ENCODE peak calls at places on chromosomes 12 and 14, in five cellular contexts. One of them, this sample, is unnamed.

GRCh38 chr12:14905269-14906004 is 19.8 kb upstream of the MGP start:
- DNase-seq in GM12878: no peak
- DNase-seq in K562: no peak
- DNase-seq in H1: no peak
- DNase-seq in HCT116: no peak
- DNase-seq in this sample: no peak

GRCh38 chr14:74358176-74358829 is 10.0 kb downstream of the VRTN start:
- DNase-seq in GM12878: no peak
- DNase-seq in K562: no peak
- DNase-seq in H1: no peak
- DNase-seq in HCT116: no peak
- DNase-seq in this sample: no peak

GRCh38 chr12:53452159-53453077 is 516 bp downstream of the PCBP2 start:
- DNase-seq in GM12878: no peak
- DNase-seq in K562: peak
- DNase-seq in H1: peak
- DNase-seq in HCT116: peak
- DNase-seq in this sample: peak

GRCh38 chr14:57870686-57871457 is 5.0 kb upstream of the SLC35F4 start:
- DNase-seq in GM12878: no peak
- DNase-seq in K562: no peak
- DNase-seq in H1: no peak
- DNase-seq in HCT116: no peak
- DNase-seq in this sample: no peak

GRCh38 chr12:54277823-54278276 is 2.1 kb downstream of the CBX5 start:
- DNase-seq in GM12878: no peak
- DNase-seq in K562: no peak
- DNase-seq in H1: no peak
- DNase-seq in HCT116: no peak
- DNase-seq in this sample: no peak

GRCh38 chr12:9065607-9065856 is 50.2 kb downstream of the A2M start:
- DNase-seq in GM12878: no peak
- DNase-seq in K562: no peak
- DNase-seq in H1: no peak
- DNase-seq in HCT116: no peak
- DNase-seq in this sample: no peak

GRCh38 chr14:77266336-77266735 is 4.7 kb downstream of the NGB start:
- DNase-seq in GM12878: no peak
- DNase-seq in K562: no peak
- DNase-seq in H1: no peak
- DNase-seq in HCT116: no peak
- DNase-seq in this sample: no peak

GRCh38 chr12:15627995-15628945 is 160.9 kb downstream of the EPS8 start:
- DNase-seq in GM12878: no peak
- DNase-seq in K562: no peak
- DNase-seq in H1: no peak
- DNase-seq in HCT116: no peak
- DNase-seq in this sample: no peak

GRCh38 chr14:71439247-71439646 is 493.0 kb upstream of the RGS6 start:
- DNase-seq in GM12878: no peak
- DNase-seq in K562: no peak
- DNase-seq in H1: no peak
- DNase-seq in HCT116: no peak
- DNase-seq in this sample: no peak

GRCh38 chr12:9649532-9649940 is 20.0 kb upstream of the CLEC2D start:
- DNase-seq in GM12878: peak
- DNase-seq in K562: no peak
- DNase-seq in H1: no peak
- DNase-seq in HCT116: no peak
- DNase-seq in this sample: no peak

GRCh38 chr14:74571901-74572828 is 39.9 kb downstream of the LTBP2 start:
- DNase-seq in GM12878: no peak
- DNase-seq in K562: no peak
- DNase-seq in H1: no peak
- DNase-seq in HCT116: peak
- DNase-seq in this sample: no peak

GRCh38 chr12:129075451-129076208 is 222.4 kb downstream of the GLT1D1 start:
- DNase-seq in GM12878: no peak
- DNase-seq in K562: no peak
- DNase-seq in H1: no peak
- DNase-seq in HCT116: no peak
- DNase-seq in this sample: no peak

GRCh38 chr14:52044791-52045522 is 23.9 kb downstream of the NID2 start:
- DNase-seq in GM12878: no peak
- DNase-seq in K562: no peak
- DNase-seq in H1: no peak
- DNase-seq in HCT116: no peak
- DNase-seq in this sample: no peak

GRCh38 chr12:67327466-67327865 is 58.3 kb downstream of the CAND1 start:
- DNase-seq in GM12878: no peak
- DNase-seq in K562: no peak
- DNase-seq in H1: no peak
- DNase-seq in HCT116: no peak
- DNase-seq in this sample: no peak

GRCh38 chr14:101068958-101069549 is 165.5 kb upstream of the RTL1 start:
- DNase-seq in GM12878: no peak
- DNase-seq in K562: no peak
- DNase-seq in H1: no peak
- DNase-seq in HCT116: no peak
- DNase-seq in this sample: no peak

GRCh38 chr14:26598672-26599131 is 869 bp upstream of the NOVA1 start:
- DNase-seq in GM12878: no peak
- DNase-seq in K562: no peak
- DNase-seq in H1: no peak
- DNase-seq in HCT116: no peak
- DNase-seq in this sample: no peak

GRCh38 chr14:55302770-55303472 is 31.7 kb downstream of the FBXO34 start:
- DNase-seq in GM12878: no peak
- DNase-seq in K562: no peak
- DNase-seq in H1: no peak
- DNase-seq in HCT116: no peak
- DNase-seq in this sample: no peak

GRCh38 chr12:132194056-132194455 is 49.8 kb downstream of the NOC4L start:
- DNase-seq in GM12878: no peak
- DNase-seq in K562: peak
- DNase-seq in H1: no peak
- DNase-seq in HCT116: peak
- DNase-seq in this sample: peak

GRCh38 chr12:46983959-46984833 is 95.2 kb upstream of the PCED1B start:
- DNase-seq in GM12878: peak
- DNase-seq in K562: peak
- DNase-seq in H1: no peak
- DNase-seq in HCT116: peak
- DNase-seq in this sample: peak

GRCh38 chr14:104895207-104895785 is 29.4 kb upstream of the PLD4 start:
- DNase-seq in GM12878: no peak
- DNase-seq in K562: no peak
- DNase-seq in H1: no peak
- DNase-seq in HCT116: no peak
- DNase-seq in this sample: no peak

GRCh38 chr12:3088251-3088650 is 11.1 kb downstream of the TSPAN9 start:
- DNase-seq in GM12878: no peak
- DNase-seq in K562: no peak
- DNase-seq in H1: no peak
- DNase-seq in HCT116: no peak
- DNase-seq in this sample: no peak

GRCh38 chr14:69876848-69877306 is 2.3 kb upstream of the SMOC1 start:
- DNase-seq in GM12878: no peak
- DNase-seq in K562: no peak
- DNase-seq in H1: no peak
- DNase-seq in HCT116: no peak
- DNase-seq in this sample: no peak

GRCh38 chr14:59347511-59347900 is 117.7 kb downstream of the GPR135 start:
- DNase-seq in GM12878: no peak
- DNase-seq in K562: no peak
- DNase-seq in H1: no peak
- DNase-seq in HCT116: no peak
- DNase-seq in this sample: no peak

GRCh38 chr14:32330356-32331226 is 1.5 kb downstream of the AKAP6 start:
- DNase-seq in GM12878: no peak
- DNase-seq in K562: no peak
- DNase-seq in H1: no peak
- DNase-seq in HCT116: no peak
- DNase-seq in this sample: no peak

GRCh38 chr12:66251049-66251448 is 51.2 kb upstream of the HELB start:
- DNase-seq in GM12878: no peak
- DNase-seq in K562: no peak
- DNase-seq in H1: no peak
- DNase-seq in HCT116: no peak
- DNase-seq in this sample: no peak

GRCh38 chr12:100716949-100717732 is 77.4 kb upstream of the ANO4 start:
- DNase-seq in GM12878: no peak
- DNase-seq in K562: no peak
- DNase-seq in H1: no peak
- DNase-seq in HCT116: no peak
- DNase-seq in this sample: no peak

GRCh38 chr12:45959728-45960127 is 30.6 kb downstream of the SCAF11 start:
- DNase-seq in GM12878: no peak
- DNase-seq in K562: no peak
- DNase-seq in H1: no peak
- DNase-seq in HCT116: no peak
- DNase-seq in this sample: no peak

GRCh38 chr12:104672501-104673265 is 215.9 kb downstream of the CHST11 start:
- DNase-seq in GM12878: no peak
- DNase-seq in K562: no peak
- DNase-seq in H1: no peak
- DNase-seq in HCT116: no peak
- DNase-seq in this sample: no peak

GRCh38 chr12:57093412-57094193 is 4.7 kb downstream of the NAB2 start:
- DNase-seq in GM12878: no peak
- DNase-seq in K562: peak
- DNase-seq in H1: no peak
- DNase-seq in HCT116: no peak
- DNase-seq in this sample: no peak

GRCh38 chr14:58635041-58635440 is 2.7 kb upstream of the DACT1 start:
- DNase-seq in GM12878: no peak
- DNase-seq in K562: no peak
- DNase-seq in H1: no peak
- DNase-seq in HCT116: no peak
- DNase-seq in this sample: no peak

GRCh38 chr12:12265571-12266388 is 1.1 kb downstream of the LRP6 start:
- DNase-seq in GM12878: no peak
- DNase-seq in K562: peak
- DNase-seq in H1: no peak
- DNase-seq in HCT116: no peak
- DNase-seq in this sample: peak

GRCh38 chr12:15756822-15757221 is 32.4 kb downstream of the EPS8 start:
- DNase-seq in GM12878: no peak
- DNase-seq in K562: no peak
- DNase-seq in H1: no peak
- DNase-seq in HCT116: no peak
- DNase-seq in this sample: no peak

DNA sequence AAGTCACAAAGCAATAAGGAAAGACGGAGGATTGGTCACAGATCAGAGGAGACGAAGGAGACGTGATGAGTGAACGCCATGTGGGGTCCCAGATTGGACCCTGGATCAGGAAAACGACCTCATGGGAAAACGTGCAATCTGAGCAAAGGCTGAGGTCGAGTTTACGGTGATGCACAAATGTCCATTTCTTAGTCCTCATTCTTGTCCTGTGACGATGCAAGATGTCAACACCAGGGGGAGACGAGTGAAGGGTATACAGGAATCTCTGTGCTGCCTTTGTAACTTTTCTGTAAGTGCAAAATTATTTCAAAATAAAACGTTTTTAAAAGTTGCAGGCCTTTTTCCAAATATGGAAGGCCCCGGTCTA is 329.8 kb downstream of the MED13L start:
- DNase-seq in GM12878: no peak
- DNase-seq in K562: no peak
- DNase-seq in H1: no peak
- DNase-seq in HCT116: no peak
- DNase-seq in this sample: no peak
- TF ChIP-seq ZNF274 in GM12878: no peak
- TF ChIP-seq ZNF274 in K562: no peak
- TF ChIP-seq ZNF274 in H1: no peak
- TF ChIP-seq ZNF274 in HCT116: no peak
- TF ChIP-seq ZNF274 in this sample: no peak

GRCh38 chr12:41402804-41403203 is 214.7 kb downstream of the PDZRN4 start:
- DNase-seq in GM12878: no peak
- DNase-seq in K562: no peak
- DNase-seq in H1: no peak
- DNase-seq in HCT116: no peak
- DNase-seq in this sample: no peak

GRCh38 chr12:41409628-41410027 is 221.5 kb downstream of the PDZRN4 start:
- DNase-seq in GM12878: no peak
- DNase-seq in K562: no peak
- DNase-seq in H1: no peak
- DNase-seq in HCT116: no peak
- DNase-seq in this sample: no peak

DNA sequence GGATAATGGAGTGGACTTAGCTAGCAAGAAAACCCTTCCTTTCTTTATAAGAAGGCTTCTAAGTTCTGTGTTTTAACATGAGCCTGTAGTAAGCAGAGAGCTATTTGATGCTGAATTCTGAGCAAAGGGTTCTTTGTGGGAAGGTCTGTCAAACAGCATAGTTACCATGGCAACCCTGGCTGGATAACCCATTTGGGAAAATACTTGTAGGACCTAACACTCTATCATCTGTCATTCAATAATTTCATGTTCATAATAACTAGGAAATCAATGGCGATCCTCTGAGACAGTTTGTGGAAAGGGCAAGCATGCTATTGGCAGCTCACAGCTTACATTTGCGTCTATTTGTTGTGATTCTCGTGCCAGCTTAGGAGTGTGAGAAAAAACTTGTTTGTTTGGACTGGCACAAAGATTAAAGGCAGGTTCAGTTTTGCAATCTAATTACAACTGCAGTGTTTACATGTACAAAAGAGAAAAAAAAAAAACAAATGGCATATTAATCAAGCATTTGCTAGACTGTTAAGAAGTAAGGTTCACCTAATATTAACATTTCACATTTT is 219.2 kb downstream of the PDZRN4 start:
- DNase-seq in GM12878: no peak
- DNase-seq in K562: no peak
- DNase-seq in H1: no peak
- DNase-seq in HCT116: no peak
- DNase-seq in this sample: no peak
- TF ChIP-seq ZNF274 in GM12878: no peak
- TF ChIP-seq ZNF274 in K562: no peak
- TF ChIP-seq ZNF274 in H1: no peak
- TF ChIP-seq ZNF274 in HCT116: no peak
- TF ChIP-seq ZNF274 in this sample: no peak

DNA sequence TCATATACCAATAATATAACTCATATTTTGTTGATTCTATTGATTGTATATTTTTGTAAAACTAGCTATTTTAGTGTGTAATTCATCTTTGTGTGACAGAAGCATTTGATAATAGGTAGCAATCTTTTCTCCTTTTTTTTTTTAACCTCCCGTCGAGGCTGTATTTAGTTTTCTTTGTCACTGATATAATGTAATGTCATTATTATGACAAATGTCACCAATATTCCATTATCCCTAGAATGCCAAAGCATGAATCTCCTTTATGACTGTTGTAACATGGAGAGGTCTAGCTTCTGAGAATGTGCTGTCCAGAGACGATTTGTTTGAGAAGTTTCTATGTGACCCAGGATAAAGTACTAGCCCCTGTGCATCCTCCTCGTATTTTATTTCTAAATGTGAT is 639.0 kb upstream of the ATXN7L3B start:
- DNase-seq in GM12878: no peak
- DNase-seq in K562: no peak
- DNase-seq in H1: no peak
- DNase-seq in HCT116: no peak
- DNase-seq in this sample: no peak
- TF ChIP-seq ZNF274 in GM12878: no peak
- TF ChIP-seq ZNF274 in K562: no peak
- TF ChIP-seq ZNF274 in H1: no peak
- TF ChIP-seq ZNF274 in HCT116: no peak
- TF ChIP-seq ZNF274 in this sample: no peak

GRCh38 chr14:90487031-90487430 is 90.2 kb downstream of the CALM1 start:
- DNase-seq in GM12878: no peak
- DNase-seq in K562: no peak
- DNase-seq in H1: no peak
- DNase-seq in HCT116: no peak
- DNase-seq in this sample: no peak
- TF ChIP-seq ZNF274 in GM12878: no peak
- TF ChIP-seq ZNF274 in K562: no peak
- TF ChIP-seq ZNF274 in H1: no peak
- TF ChIP-seq ZNF274 in HCT116: no peak
- TF ChIP-seq ZNF274 in this sample: no peak

This sample was measured in NT2/D1.